ENCODE peak calls at places on chromosomes 2 and 18, in seven cellular contexts. B is GM03348, A is adipocyte, L is retina, S is fibroblast of pulmonary artery, R is lung microvascular endothelial cell, H is fibroblast of mammary gland. F is an unnamed sample.

GRCh38 chr2:111072220-111072871 is 48.4 kb upstream of the BCL2L11 start:
- DNase-seq in A (peak; percentile 85), L (no peak), H (peak; percentile 83), S (peak; percentile 90), R (peak; percentile 95), B (peak; percentile 35), F (peak; percentile 55)

GRCh38 chr2:55048514-55048924 is 1.7 kb downstream of the RTN4 start:
- DNase-seq in H (peak; percentile 48), R (peak; percentile 51), S (peak; percentile 53), L (no peak), A (peak; percentile 75), B (no peak), F (peak; percentile 64)

GRCh38 chr2:69770193-69770702 is 28.3 kb downstream of the ANXA4 start:
- DNase-seq in R (peak; percentile 65), A (peak; percentile 92), L (no peak), H (peak; percentile 92), S (peak; percentile 70), B (peak; percentile 86), F (peak; percentile 77)

GRCh38 chr2:128635361-128635900 is 316.8 kb upstream of the HS6ST1 start:
- DNase-seq in H (peak; percentile 26), A (peak; percentile 19), R (no peak), S (no peak), B (no peak), L (no peak), F (no peak)

GRCh38 chr18:22831441-22831904 is 101.7 kb upstream of the RBBP8 start:
- DNase-seq in H (peak; percentile 86), R (peak; percentile 9), S (peak; percentile 90), L (no peak), A (peak; percentile 90), B (peak; percentile 48), F (no peak)

GRCh38 chr18:3350566-3351527 is 88.9 kb downstream of the MYL12B start:
- DNase-seq in H (peak; percentile 13), R (no peak), A (no peak), L (no peak), B (peak; percentile 33), S (peak; percentile 27), F (no peak)

GRCh38 chr2:37344453-37345361 is at the start of gene QPCT:
- DNase-seq in H (peak; percentile 40), L (peak; percentile 88), R (peak; percentile 11), B (peak; percentile 72), S (peak; percentile 14), A (peak; percentile 66), F (peak; percentile 81)

GRCh38 chr2:84832772-84833461 is 48.0 kb downstream of the TRABD2A start:
- DNase-seq in R (no peak), S (no peak), B (no peak), A (no peak), L (no peak), H (no peak), F (no peak)

GRCh38 chr2:220513573-220514288 is 886.3 kb downstream of the SLC4A3 start:
- DNase-seq in L (no peak), A (peak; percentile 1), R (no peak), S (no peak), H (peak; percentile 31), B (no peak), F (no peak)

GRCh38 chr2:182057002-182057401 is 71.3 kb downstream of the PPP1R1C start:
- DNase-seq in S (no peak), H (no peak), L (peak; percentile 15), R (no peak), B (no peak), A (no peak), F (no peak)

GRCh38 chr2:16311521-16312440 is 353.9 kb downstream of the CYRIA start:
- DNase-seq in B (no peak), S (no peak), R (no peak), A (no peak), L (no peak), H (no peak), F (no peak)

GRCh38 chr18:12884521-12885323 is 685 bp upstream of the PTPN2 start:
- DNase-seq in R (peak; percentile 23), B (no peak), H (no peak), L (peak; percentile 61), A (no peak), S (peak; percentile 18), F (no peak)

GRCh38 chr2:81974216-81974615 is 1669.7 kb upstream of the LRRTM1 start:
- DNase-seq in B (no peak), R (no peak), L (no peak), A (no peak), H (no peak), S (no peak), F (no peak)

GRCh38 chr2:26566081-26566375 is 75.1 kb downstream of the CIB4 start:
- DNase-seq in S (no peak), H (no peak), L (no peak), B (no peak), A (no peak), R (no peak), F (no peak)

GRCh38 chr2:28172114-28172898 is 220.4 kb upstream of the FOSL2 start:
- DNase-seq in L (no peak), A (peak; percentile 35), R (no peak), H (peak; percentile 43), S (no peak), B (peak; percentile 9), F (no peak)

GRCh38 chr18:9058426-9058825 is 44.1 kb upstream of the NDUFV2 start:
- DNase-seq in H (no peak), A (peak; percentile 12), B (peak; percentile 39), S (peak; percentile 38), L (peak; percentile 20), R (no peak), F (peak; percentile 17)

GRCh38 chr2:181900007-181900651 is 8.6 kb downstream of the ITPRID2 start:
- DNase-seq in L (no peak), R (no peak), A (no peak), S (no peak), H (no peak), B (no peak), F (no peak)

GRCh38 chr18:59748628-59749360 is 51.6 kb upstream of the CCBE1 start:
- DNase-seq in A (peak; percentile 80), L (no peak), R (no peak), H (peak; percentile 92), S (peak; percentile 76), B (peak; percentile 67), F (no peak)

GRCh38 chr2:75403991-75404428 is 156.7 kb downstream of the EVA1A start:
- DNase-seq in S (peak; percentile 76), H (peak; percentile 68), L (peak; percentile 57), A (peak; percentile 81), R (peak; percentile 67), B (peak; percentile 62), F (peak; percentile 78)

GRCh38 chr2:237538001-237538720 is 28.2 kb upstream of the PRLH start:
- DNase-seq in L (no peak), H (no peak), S (no peak), B (no peak), R (no peak), A (no peak), F (no peak)

GRCh38 chr2:45935791-45936622 is 284.5 kb downstream of the PRKCE start:
- DNase-seq in A (peak; percentile 97), S (peak; percentile 98), B (peak; percentile 93), L (peak; percentile 84), H (peak; percentile 100), R (peak; percentile 85), F (peak; percentile 95)

GRCh38 chr2:27798948-27799645 is 27.6 kb downstream of the MRPL33 start:
- DNase-seq in H (peak; percentile 100), L (no peak), A (peak; percentile 99), S (peak; percentile 100), B (peak; percentile 93), R (peak; percentile 22), F (peak; percentile 70)

GRCh38 chr18:6207119-6207518 is 207.6 kb downstream of the L3MBTL4 start:
- DNase-seq in B (no peak), L (no peak), S (no peak), A (no peak), H (no peak), R (no peak), F (no peak)

GRCh38 chr18:79857082-79857661 is 59.4 kb downstream of the KCNG2 start:
- DNase-seq in A (peak; percentile 37), R (no peak), H (peak; percentile 70), S (peak; percentile 73), B (peak; percentile 44), L (peak; percentile 37), F (peak; percentile 9)

F was measured in SK-MEL-5.